ENCODE peak calls at places on chromosomes 2 and 18, in five cellular contexts. W, A, K, M and O are unnamed samples.

GRCh38 chr2:166614027-166614426 is 120.0 kb upstream of the SCN7A start:
- DNase-seq in W (no peak), A (no peak), M (no peak), K (no peak), O (no peak)

GRCh38 chr2:174211954-174212353 is 36.4 kb downstream of the OLA1 start:
- DNase-seq in W (no peak), A (no peak), K (no peak), M (no peak), O (no peak)

GRCh38 chr2:160363961-160364733 is 129.5 kb downstream of the RBMS1 start:
- DNase-seq in K (no peak), A (no peak), W (no peak), M (no peak), O (no peak)

GRCh38 chr2:205411558-205411957 is 270.7 kb upstream of the NRP2 start:
- DNase-seq in W (no peak), A (no peak), M (no peak), K (no peak), O (no peak)

GRCh38 chr18:74249181-74249968 is 42.4 kb downstream of the CYB5A start:
- DNase-seq in A (no peak), W (no peak), K (peak; percentile 82), M (no peak), O (peak; percentile 86)

GRCh38 chr2:136381722-136382633 is 264.0 kb upstream of the CXCR4 start:
- DNase-seq in W (no peak), A (no peak), M (no peak), K (no peak), O (no peak)

GRCh38 chr18:12420831-12421421 is 13.2 kb downstream of the PRELID3A start:
- DNase-seq in A (no peak), M (no peak), K (no peak), W (no peak), O (no peak)

GRCh38 chr2:241853651-241854341 is 4.9 kb downstream of the PDCD1 start:
- DNase-seq in K (no peak), M (no peak), W (no peak), A (peak; percentile 13), O (no peak)

GRCh38 chr2:42947809-42948595 is 155.6 kb upstream of the HAAO start:
- DNase-seq in W (no peak), A (no peak), M (no peak), K (no peak), O (no peak)

GRCh38 chr2:181628590-181629585 is 28.0 kb downstream of the CERKL start:
- DNase-seq in K (no peak), M (no peak), A (no peak), W (no peak), O (no peak)

GRCh38 chr2:10499911-10500521 is 51.9 kb upstream of the ODC1 start:
- DNase-seq in W (no peak), K (no peak), A (no peak), M (no peak), O (no peak)

GRCh38 chr2:207635468-207636200 is 10.4 kb upstream of the METTL21A start:
- DNase-seq in M (no peak), W (no peak), A (no peak), K (peak; percentile 57), O (no peak)

GRCh38 chr18:76895498-76895897 is 73.1 kb downstream of the ZNF236 start:
- DNase-seq in M (no peak), K (no peak), A (no peak), W (no peak), O (no peak)

GRCh38 chr2:119697290-119698013 is 18.5 kb downstream of the TMEM177 start:
- DNase-seq in K (no peak), M (no peak), A (no peak), W (no peak), O (no peak)

GRCh38 chr18:9944805-9945204 is 31.0 kb downstream of the VAPA start:
- DNase-seq in K (no peak), A (no peak), W (no peak), M (no peak), O (no peak)

GRCh38 chr18:9949315-9949714 is 35.5 kb downstream of the VAPA start:
- DNase-seq in K (no peak), W (no peak), M (no peak), A (no peak), O (no peak)

GRCh38 chr18:9949861-9950260 is 36.0 kb downstream of the VAPA start:
- DNase-seq in W (no peak), M (no peak), A (no peak), K (peak; percentile 29), O (no peak)

GRCh38 chr18:9947248-9947647 is 33.4 kb downstream of the VAPA start:
- DNase-seq in W (no peak), A (no peak), K (no peak), M (no peak), O (no peak)

DNA sequence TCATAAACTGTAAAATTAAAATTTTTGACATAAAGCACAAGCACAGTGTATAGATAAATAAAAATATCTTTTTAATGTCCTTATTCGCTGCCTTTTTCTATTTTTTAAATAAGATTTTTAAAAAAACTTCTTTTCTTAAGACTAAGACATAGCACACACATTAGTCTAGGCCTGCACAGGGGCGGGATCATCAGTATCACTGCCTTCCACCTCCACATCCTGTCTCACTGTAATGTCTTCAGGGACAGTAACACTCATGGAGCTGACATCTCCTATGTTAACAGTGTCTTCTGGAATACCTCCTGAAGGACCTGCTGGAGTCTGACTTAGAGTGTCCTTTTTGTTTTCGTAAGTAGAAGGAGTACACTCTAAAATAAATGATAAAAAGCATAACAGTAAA is 33.0 kb downstream of the VAPA start:
- DNase-seq in W (no peak), M (no peak), K (no peak), A (no peak), O (no peak)
- TF ChIP-seq CTCF in W (no peak), M (no peak), K (no peak), A (no peak), O (no peak)

GRCh38 chr18:44672506-44672905 is 8.2 kb upstream of the SETBP1 start:
- DNase-seq in M (no peak), W (no peak), K (no peak), A (no peak), O (no peak)

GRCh38 chr18:44677933-44678332 is 2.8 kb upstream of the SETBP1 start:
- DNase-seq in A (no peak), M (no peak), W (no peak), K (no peak), O (no peak)

GRCh38 chr18:44668280-44668975 is 12.3 kb upstream of the SETBP1 start:
- DNase-seq in W (no peak), K (no peak), M (no peak), A (no peak), O (no peak)

GRCh38 chr18:44671914-44672313 is 8.8 kb upstream of the SETBP1 start:
- DNase-seq in M (no peak), K (no peak), A (no peak), W (no peak), O (no peak)

DNA sequence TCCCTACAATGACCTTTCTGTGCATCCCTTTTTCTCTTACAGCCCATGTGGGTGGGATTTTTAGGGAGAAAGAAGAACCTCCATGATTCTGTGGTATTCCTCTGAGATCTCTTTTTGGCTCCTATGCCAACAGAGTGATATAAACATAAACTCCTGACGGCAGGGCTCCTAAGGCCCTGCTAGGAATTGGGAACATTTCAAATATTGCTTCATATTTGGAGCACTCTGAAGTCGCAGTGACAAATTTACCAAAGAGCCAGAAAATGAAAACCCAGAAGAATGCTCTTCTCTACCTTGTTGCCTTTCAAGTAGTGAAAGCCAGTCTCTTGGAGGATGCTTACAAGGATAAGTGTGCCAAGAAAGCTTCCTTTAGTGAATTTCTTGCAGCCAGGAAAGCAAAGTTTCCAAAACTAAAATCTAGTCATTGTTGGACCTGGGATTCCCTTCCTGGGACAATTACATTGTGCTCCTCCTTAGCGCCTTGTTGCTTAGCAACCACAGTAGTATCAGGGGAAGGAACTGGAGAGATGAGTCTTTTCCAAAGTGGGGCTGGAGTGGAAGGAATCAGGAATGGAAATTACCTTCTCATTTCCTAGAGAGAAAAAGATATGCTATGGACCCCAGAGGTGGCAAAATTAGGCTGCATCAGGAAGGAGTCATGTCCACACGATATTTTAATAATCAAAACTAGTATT is 7.3 kb upstream of the SETBP1 start:
- DNase-seq in A (no peak), K (no peak), W (no peak), M (no peak), O (no peak)
- TF ChIP-seq CTCF in A (no peak), K (no peak), W (no peak), M (no peak), O (no peak)

GRCh38 chr2:134493797-134494196 is 225.0 kb downstream of the TMEM163 start:
- DNase-seq in M (no peak), A (no peak), K (no peak), W (no peak), O (peak; percentile 12)

GRCh38 chr2:134490535-134490934 is 228.3 kb downstream of the TMEM163 start:
- DNase-seq in M (no peak), A (no peak), K (no peak), W (no peak), O (no peak)

GRCh38 chr2:134491022-134491421 is 227.8 kb downstream of the TMEM163 start:
- DNase-seq in A (no peak), W (no peak), K (no peak), M (no peak), O (no peak)

GRCh38 chr2:134489732-134490384 is 228.9 kb downstream of the TMEM163 start:
- DNase-seq in K (no peak), A (no peak), W (no peak), M (no peak), O (no peak)

DNA sequence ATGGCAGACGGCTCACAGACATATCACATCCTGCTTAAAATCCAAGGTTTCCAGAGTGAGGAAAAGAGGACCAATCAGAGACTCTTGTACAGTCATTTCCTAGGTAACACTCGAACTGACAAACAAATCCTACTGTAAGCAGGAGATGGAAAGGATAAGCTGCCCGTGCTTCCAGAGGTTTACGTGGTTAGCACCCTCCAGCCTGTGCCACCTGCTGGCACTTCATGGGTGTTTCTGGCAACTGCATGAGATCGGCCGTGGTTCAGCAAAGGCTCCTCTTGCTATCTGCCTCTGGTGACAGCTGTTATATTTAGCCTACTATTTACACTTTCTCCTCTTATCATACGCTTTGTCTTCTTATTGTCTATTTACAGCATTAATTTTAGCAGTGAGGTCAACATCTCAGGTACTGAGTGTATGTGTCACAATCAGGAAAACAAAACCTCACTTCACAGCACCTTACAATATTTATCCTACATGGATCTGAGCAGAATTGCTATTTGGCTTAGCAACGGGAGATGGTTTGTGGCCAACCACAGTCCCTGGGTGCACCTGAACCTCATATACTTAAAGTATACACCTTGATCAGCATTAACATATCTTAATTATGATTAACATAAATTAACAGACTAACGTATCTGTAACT is 226.9 kb downstream of the TMEM163 start:
- DNase-seq in K (peak; percentile 53), W (no peak), A (no peak), M (no peak), O (peak; percentile 9)
- TF ChIP-seq CTCF in K (peak; percentile 30), W (no peak), A (no peak), M (no peak), O (peak; percentile 60)

GRCh38 chr2:9205963-9206948 is at the start of gene ASAP2:
- DNase-seq in A (peak; percentile 33), K (peak; percentile 76), W (no peak), M (no peak), O (no peak)
- TF ChIP-seq CTCF in A (peak; percentile 82), K (peak; percentile 97), W (peak; percentile 82), M (peak; percentile 77), O (peak; percentile 63)

GRCh38 chr2:187581125-187581896 is 27.1 kb upstream of the TFPI start:
- DNase-seq in A (no peak), K (peak; percentile 62), M (peak; percentile 62), W (peak; percentile 15), O (no peak)
- TF ChIP-seq CTCF in A (peak; percentile 62), K (peak; percentile 80), M (peak; percentile 63), W (peak; percentile 60), O (peak; percentile 76)